ENCODE peak calls at places on chromosomes 13 and 19, in six cellular contexts. One of them, this sample, is unnamed.

GRCh38 chr19:14198384-14199376 is 7.3 kb downstream of the ADGRL1 start:
- DNase-seq in K562: no peak
- DNase-seq in GM12878: no peak
- DNase-seq in H1: no peak
- DNase-seq in HCT116: no peak
- DNase-seq in SK-N-SH: peak; percentile 51
- DNase-seq in this sample: no peak

GRCh38 chr19:46297700-46298476 is 1.0 kb downstream of the HIF3A start:
- DNase-seq in K562: peak; percentile 55
- DNase-seq in GM12878: no peak
- DNase-seq in H1: peak; percentile 55
- DNase-seq in HCT116: no peak
- DNase-seq in SK-N-SH: peak; percentile 55
- DNase-seq in this sample: no peak

GRCh38 chr13:95710313-95710712 is 33.4 kb downstream of the DNAJC3 start:
- DNase-seq in K562: no peak
- DNase-seq in GM12878: no peak
- DNase-seq in H1: no peak
- DNase-seq in HCT116: no peak
- DNase-seq in SK-N-SH: no peak
- DNase-seq in this sample: no peak

GRCh38 chr13:88761145-88761544 is 1090.0 kb downstream of the SLITRK5 start:
- DNase-seq in K562: no peak
- DNase-seq in GM12878: no peak
- DNase-seq in H1: no peak
- DNase-seq in HCT116: no peak
- DNase-seq in SK-N-SH: no peak
- DNase-seq in this sample: no peak

GRCh38 chr13:61142506-61142905 is 273.1 kb downstream of the PCDH20 start:
- DNase-seq in K562: no peak
- DNase-seq in GM12878: no peak
- DNase-seq in H1: no peak
- DNase-seq in HCT116: no peak
- DNase-seq in SK-N-SH: no peak
- DNase-seq in this sample: peak; percentile 28

GRCh38 chr19:16400911-16401675 is 70.7 kb downstream of the EPS15L1 start:
- DNase-seq in K562: no peak
- DNase-seq in GM12878: no peak
- DNase-seq in H1: no peak
- DNase-seq in HCT116: no peak
- DNase-seq in SK-N-SH: no peak
- DNase-seq in this sample: no peak

GRCh38 chr19:8361921-8362793 is 1.8 kb upstream of the ANGPTL4 start:
- DNase-seq in K562: no peak
- DNase-seq in GM12878: no peak
- DNase-seq in H1: no peak
- DNase-seq in HCT116: peak; percentile 95
- DNase-seq in SK-N-SH: peak; percentile 84
- DNase-seq in this sample: no peak

GRCh38 chr13:106028916-106029315 is 506.5 kb downstream of the EFNB2 start:
- DNase-seq in K562: no peak
- DNase-seq in GM12878: no peak
- DNase-seq in H1: no peak
- DNase-seq in HCT116: no peak
- DNase-seq in SK-N-SH: no peak
- DNase-seq in this sample: no peak

GRCh38 chr13:76884571-76885202 is 1.5 kb downstream of the KCTD12 start:
- DNase-seq in K562: peak; percentile 7
- DNase-seq in GM12878: no peak
- DNase-seq in H1: no peak
- DNase-seq in HCT116: no peak
- DNase-seq in SK-N-SH: peak; percentile 18
- DNase-seq in this sample: no peak

GRCh38 chr19:34051255-34051654 is 121.0 kb upstream of the LSM14A start:
- DNase-seq in K562: no peak
- DNase-seq in GM12878: no peak
- DNase-seq in H1: no peak
- DNase-seq in HCT116: no peak
- DNase-seq in SK-N-SH: no peak
- DNase-seq in this sample: no peak

GRCh38 chr19:34044011-34044410 is 128.3 kb upstream of the LSM14A start:
- DNase-seq in K562: no peak
- DNase-seq in GM12878: no peak
- DNase-seq in H1: no peak
- DNase-seq in HCT116: no peak
- DNase-seq in SK-N-SH: no peak
- DNase-seq in this sample: no peak

DNA sequence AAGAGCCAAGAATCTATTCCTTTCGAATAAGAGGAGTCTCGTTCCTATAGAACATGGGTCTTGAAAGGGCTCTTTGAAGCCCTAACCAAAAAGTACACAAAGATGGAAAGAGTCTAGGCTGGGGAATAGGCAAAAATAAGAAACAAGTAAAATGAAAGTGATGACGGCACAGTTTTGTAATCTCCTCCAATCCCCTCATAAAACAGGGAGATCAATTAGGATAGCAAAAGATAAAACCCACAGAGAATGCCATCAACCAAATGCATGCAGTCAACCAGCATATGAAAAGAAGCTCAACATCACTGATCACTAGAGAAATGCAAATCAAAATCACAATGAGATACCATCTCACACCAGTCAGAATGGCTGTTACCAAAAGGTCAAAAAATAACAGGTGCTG is 122.4 kb upstream of the LSM14A start:
- DNase-seq in K562: no peak
- DNase-seq in GM12878: no peak
- DNase-seq in H1: no peak
- DNase-seq in HCT116: no peak
- DNase-seq in SK-N-SH: no peak
- DNase-seq in this sample: no peak
- TF ChIP-seq JUND in K562: no peak
- TF ChIP-seq JUND in GM12878: no peak
- TF ChIP-seq JUND in H1: no peak
- TF ChIP-seq JUND in HCT116: no peak
- TF ChIP-seq JUND in SK-N-SH: no peak
- TF ChIP-seq JUND in this sample: no peak

GRCh38 chr13:43720780-43721397 is 65.9 kb downstream of the ENOX1 start:
- DNase-seq in K562: no peak
- DNase-seq in GM12878: no peak
- DNase-seq in H1: no peak
- DNase-seq in HCT116: no peak
- DNase-seq in SK-N-SH: no peak
- DNase-seq in this sample: no peak
- TF ChIP-seq JUND in K562: no peak
- TF ChIP-seq JUND in GM12878: no peak
- TF ChIP-seq JUND in H1: no peak
- TF ChIP-seq JUND in HCT116: no peak
- TF ChIP-seq JUND in SK-N-SH: no peak
- TF ChIP-seq JUND in this sample: no peak

DNA sequence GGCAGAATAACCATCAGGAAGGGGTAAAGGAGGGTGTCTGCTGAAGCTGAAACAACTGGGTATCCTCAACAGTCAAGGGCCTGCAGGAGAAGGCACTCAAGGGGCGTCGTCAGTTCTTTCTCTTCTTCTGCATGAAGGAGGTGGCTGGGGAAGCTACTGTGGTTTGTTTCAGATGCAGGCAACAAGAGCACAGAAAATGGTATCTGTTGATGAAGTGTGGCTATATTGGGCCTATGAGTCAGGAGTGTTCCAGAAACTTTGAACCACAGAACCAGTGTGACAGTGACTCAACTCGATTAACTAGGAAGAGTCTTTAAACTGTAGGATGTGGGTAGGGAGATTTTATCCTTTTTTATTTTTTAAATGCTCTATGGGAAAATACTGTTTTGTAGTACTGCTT is 686.3 kb downstream of the FGF9 start:
- DNase-seq in K562: no peak
- DNase-seq in GM12878: no peak
- DNase-seq in H1: no peak
- DNase-seq in HCT116: no peak
- DNase-seq in SK-N-SH: no peak
- DNase-seq in this sample: no peak
- TF ChIP-seq JUND in K562: no peak
- TF ChIP-seq JUND in GM12878: no peak
- TF ChIP-seq JUND in H1: no peak
- TF ChIP-seq JUND in HCT116: no peak
- TF ChIP-seq JUND in SK-N-SH: no peak
- TF ChIP-seq JUND in this sample: no peak

GRCh38 chr13:69856331-69856730 is 251.3 kb upstream of the ATXN8OS start:
- DNase-seq in K562: no peak
- DNase-seq in GM12878: no peak
- DNase-seq in H1: no peak
- DNase-seq in HCT116: no peak
- DNase-seq in SK-N-SH: no peak
- DNase-seq in this sample: no peak

GRCh38 chr13:69857188-69857821 is 250.3 kb upstream of the ATXN8OS start:
- DNase-seq in K562: peak; percentile 5
- DNase-seq in GM12878: peak; percentile 19
- DNase-seq in H1: no peak
- DNase-seq in HCT116: peak; percentile 45
- DNase-seq in SK-N-SH: peak; percentile 7
- DNase-seq in this sample: peak; percentile 69
- TF ChIP-seq JUND in K562: no peak
- TF ChIP-seq JUND in GM12878: no peak
- TF ChIP-seq JUND in H1: no peak
- TF ChIP-seq JUND in HCT116: no peak
- TF ChIP-seq JUND in SK-N-SH: no peak
- TF ChIP-seq JUND in this sample: no peak